ENCODE peak calls at places on chromosomes 4 and X, in ten cellular contexts. C is transverse colon; L is GM13977; I is WTC11; B is neural progenitor cell; R is CD4-positive, alpha-beta T cell; K is adrenal gland; P is left lung; V is HepG2; D is thoracic aorta. F is an unnamed sample.

GRCh38 chr4:186032259-186032658 is 36.7 kb upstream of the TLR3 start:
- DNase-seq in C (no peak), L (no peak), I (no peak), B (no peak), R (no peak), K (no peak), P (no peak), V (no peak), D (no peak), F (no peak)

GRCh38 chr4:88230953-88231835 is 53.2 kb downstream of the PPM1K start:
- DNase-seq in C (no peak), L (no peak), I (no peak), B (no peak), R (no peak), K (no peak), P (no peak), V (no peak), D (no peak), F (no peak)

GRCh38 chr4:19791422-19792113 is 460.1 kb upstream of the SLIT2 start:
- DNase-seq in C (no peak), L (no peak), I (no peak), B (no peak), R (no peak), K (no peak), P (no peak), V (no peak), D (no peak), F (no peak)

GRCh38 chr4:106329027-106329618 is 12.8 kb downstream of the AIMP1 start:
- DNase-seq in C (no peak), L (no peak), I (no peak), B (peak; percentile 26), R (no peak), K (no peak), P (no peak), V (peak; percentile 57), D (no peak), F (no peak)

GRCh38 chr4:25246680-25247611 is 13.1 kb downstream of the PI4K2B start:
- DNase-seq in C (no peak), L (peak; percentile 23), I (no peak), B (no peak), R (no peak), K (no peak), P (peak; percentile 66), V (no peak), D (no peak), F (no peak)

GRCh38 chr4:52977252-52977651 is 115.1 kb downstream of the RASL11B start:
- DNase-seq in C (no peak), L (no peak), I (no peak), B (no peak), R (no peak), K (no peak), P (no peak), V (no peak), D (no peak), F (no peak)

GRCh38 chr4:173707658-173708415 is 177.8 kb upstream of the HAND2 start:
- DNase-seq in C (no peak), L (no peak), I (no peak), B (no peak), R (no peak), K (no peak), P (no peak), V (no peak), D (no peak), F (no peak)

GRCh38 chr4:25843340-25844097 is 19.3 kb downstream of the SEL1L3 start:
- DNase-seq in C (peak; percentile 59), L (no peak), I (no peak), B (no peak), R (no peak), K (no peak), P (peak; percentile 79), V (no peak), D (no peak), F (no peak)

GRCh38 chrX:26262121-26262523 is 46.2 kb downstream of the MAGEB5 start:
- DNase-seq in C (no peak), L (no peak), I (no peak), B (no peak), R (no peak), K (no peak), P (no peak), V (no peak), D (no peak), F (no peak)

GRCh38 chr4:111748157-111748556 is 397.1 kb upstream of the FAM241A start:
- DNase-seq in C (no peak), L (no peak), I (no peak), B (peak; percentile 11), R (no peak), K (no peak), P (no peak), V (no peak), D (no peak), F (no peak)

GRCh38 chr4:111755571-111755970 is 389.7 kb upstream of the FAM241A start:
- DNase-seq in C (no peak), L (no peak), I (no peak), B (peak; percentile 9), R (no peak), K (no peak), P (peak; percentile 41), V (no peak), D (no peak), F (no peak)

DNA sequence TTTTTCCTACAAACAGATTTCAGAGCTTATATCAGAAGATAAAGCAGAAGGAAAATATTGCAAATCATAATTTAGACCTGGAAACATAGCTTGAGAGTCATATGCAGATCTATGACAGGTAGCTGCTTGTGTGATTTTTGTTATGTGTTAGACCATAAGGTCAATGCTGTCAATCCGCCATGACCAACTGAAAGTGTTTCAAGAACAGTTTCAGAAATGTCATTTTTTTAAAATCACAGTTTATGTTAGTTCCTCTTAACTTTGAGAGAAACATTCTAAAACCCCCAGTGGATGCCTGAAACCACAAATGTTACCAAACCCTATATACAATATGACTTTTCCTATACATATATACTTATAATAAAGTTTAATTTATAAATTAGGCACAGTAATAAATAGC is 391.3 kb upstream of the FAM241A start:
- DNase-seq in C (no peak), L (no peak), I (no peak), B (no peak), R (no peak), K (no peak), P (no peak), V (no peak), D (no peak), F (no peak)
- TF ChIP-seq CTCF in C (no peak), L (no peak), I (no peak), B (no peak), R (no peak), K (no peak), P (no peak), V (no peak), D (no peak), F (no peak)

DNA sequence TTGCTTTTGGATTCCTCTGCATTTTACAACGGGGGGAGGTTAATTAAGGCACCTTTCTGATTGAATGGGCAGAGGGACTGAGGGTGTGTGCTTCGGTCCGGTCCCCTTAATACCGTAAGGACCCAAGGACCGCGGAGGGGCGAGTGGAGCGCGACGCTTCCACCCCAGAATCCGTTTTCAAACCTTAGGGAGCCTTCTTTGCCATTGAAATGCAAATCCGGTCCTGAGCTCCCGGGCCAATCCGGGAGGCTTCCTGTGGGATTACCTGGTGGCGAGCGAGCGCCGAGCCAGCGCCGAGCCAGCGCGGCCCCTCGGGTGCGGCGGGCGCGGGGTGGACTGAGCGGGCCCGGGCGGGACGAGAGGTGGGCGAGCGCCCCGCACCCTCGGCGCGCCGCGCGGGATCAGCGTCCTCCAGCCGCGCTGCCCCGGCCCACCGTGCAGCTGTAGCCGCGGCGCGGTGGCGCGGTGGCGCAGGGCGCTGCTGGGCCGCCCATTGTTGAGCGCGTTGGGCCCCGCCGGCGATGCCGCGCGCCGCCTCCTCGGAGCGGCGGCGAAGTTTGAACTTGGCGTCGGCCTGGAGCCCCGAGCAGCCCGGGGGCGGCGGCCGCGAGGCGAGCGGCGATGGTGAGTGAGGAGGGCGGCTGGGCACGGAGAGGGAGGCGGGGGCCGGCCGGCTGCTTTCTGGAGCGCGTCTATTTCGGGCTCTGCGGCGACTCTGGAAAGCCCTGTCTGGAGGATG is 208.7 kb downstream of the SOWAHB start:
- DNase-seq in C (peak; percentile 52), L (peak; percentile 67), I (peak; percentile 81), B (peak; percentile 91), R (no peak), K (peak; percentile 44), P (peak; percentile 80), V (no peak), D (no peak), F (no peak)
- TF ChIP-seq CTCF in C (no peak), L (peak; percentile 6), I (no peak), B (no peak), R (no peak), K (no peak), P (no peak), V (no peak), D (no peak), F (no peak)

GRCh38 chr4:8169763-8170162 is 11.2 kb upstream of the ABLIM2 start:
- DNase-seq in C (no peak), L (no peak), I (no peak), B (no peak), R (no peak), K (no peak), P (no peak), V (no peak), D (no peak), F (no peak)

GRCh38 chr4:8168832-8169598 is 10.4 kb upstream of the ABLIM2 start:
- DNase-seq in C (no peak), L (no peak), I (no peak), B (no peak), R (no peak), K (no peak), P (no peak), V (no peak), D (no peak), F (no peak)

GRCh38 chr4:8167291-8167690 is 8.7 kb upstream of the ABLIM2 start:
- DNase-seq in C (no peak), L (no peak), I (no peak), B (no peak), R (no peak), K (peak; percentile 36), P (no peak), V (no peak), D (no peak), F (no peak)

GRCh38 chr4:8167815-8168214 is 9.2 kb upstream of the ABLIM2 start:
- DNase-seq in C (no peak), L (no peak), I (no peak), B (no peak), R (no peak), K (peak; percentile 66), P (no peak), V (no peak), D (no peak), F (no peak)

GRCh38 chr4:8168232-8168631 is 9.6 kb upstream of the ABLIM2 start:
- DNase-seq in C (no peak), L (no peak), I (no peak), B (no peak), R (no peak), K (no peak), P (no peak), V (no peak), D (no peak), F (no peak)
- TF ChIP-seq CTCF in C (peak; percentile 38), L (peak; percentile 29), I (peak; percentile 66), B (peak; percentile 51), R (no peak), K (peak; percentile 56), P (no peak), V (no peak), D (no peak), F (no peak)

DNA sequence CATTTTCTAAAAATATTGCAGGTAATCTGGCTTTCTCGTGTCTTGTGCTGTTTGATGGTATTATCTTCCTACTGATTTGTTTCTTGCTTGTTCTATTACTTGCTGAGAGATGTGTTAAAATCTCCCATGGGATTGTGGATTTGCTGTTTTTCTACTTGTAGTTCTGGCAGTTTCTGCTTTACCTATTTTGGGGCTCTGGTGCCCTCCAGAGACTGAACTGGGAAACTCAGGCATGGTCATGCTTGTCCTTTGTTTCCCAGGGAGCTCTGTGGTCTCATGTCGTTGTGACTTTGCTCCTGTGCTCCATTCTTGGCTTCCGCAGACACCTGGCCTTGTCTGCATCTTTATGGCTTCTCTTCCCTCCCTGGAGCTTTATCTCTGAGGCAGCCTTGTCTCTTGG is 39.5 kb downstream of the NSD2 start:
- DNase-seq in C (peak; percentile 57), L (no peak), I (peak; percentile 69), B (peak; percentile 71), R (peak; percentile 17), K (peak; percentile 62), P (no peak), V (peak; percentile 55), D (no peak), F (no peak)
- TF ChIP-seq CTCF in C (peak; percentile 43), L (peak; percentile 55), I (peak; percentile 36), B (peak; percentile 68), R (no peak), K (peak; percentile 54), P (peak; percentile 31), V (peak; percentile 75), D (peak; percentile 10), F (no peak)